ENCODE peak calls at places on chromosomes 11 and 22, in seven cellular contexts. W is adipocyte; Q is psoas muscle; S is CD8-positive, alpha-beta T cell; D is naive thymus-derived CD4-positive, alpha-beta T cell; G is IMR-90; N is transverse colon. V is an unnamed sample. For H3K27me3 and H3K36me3, the result is how much of the 10 kb centered on the place peaks cover.

GRCh38 chr11:85874265-85874664 is 19.1 kb downstream of the CCDC83 start:
- DNase-seq in W (peak), Q (no peak), S (no peak), D (no peak), G (peak), N (no peak), V (no peak)

GRCh38 chr22:23115825-23116494 is 25.8 kb downstream of the RSPH14 start:
- DNase-seq in W (no peak), Q (no peak), S (no peak), D (no peak), G (no peak), N (no peak), V (no peak)

GRCh38 chr11:107769189-107769588 is 57.3 kb upstream of the SLN start:
- DNase-seq in W (peak), Q (no peak), S (no peak), D (no peak), G (peak), N (no peak), V (no peak)

GRCh38 chr11:94674005-94674491 is 94.1 kb upstream of the AMOTL1 start:
- DNase-seq in W (no peak), Q (peak), S (no peak), D (no peak), G (no peak), N (no peak), V (peak)

GRCh38 chr11:12397953-12398352 is 20.6 kb downstream of the PARVA start:
- DNase-seq in W (peak), Q (peak), S (no peak), D (no peak), G (peak), N (peak), V (peak)

GRCh38 chr11:28697920-28698827 is 590.0 kb downstream of the METTL15 start:
- DNase-seq in W (peak), Q (peak), S (no peak), D (no peak), G (peak), N (peak), V (peak)

GRCh38 chr11:24636291-24636629 is 139.4 kb downstream of the LUZP2 start:
- DNase-seq in W (no peak), Q (no peak), S (no peak), D (no peak), G (no peak), N (no peak), V (no peak)

GRCh38 chr11:19811391-19811790 is 98.8 kb downstream of the NAV2 start:
- DNase-seq in W (no peak), Q (no peak), S (no peak), D (no peak), G (no peak), N (no peak), V (no peak)

GRCh38 chr11:33135216-33135615 is 26.1 kb downstream of the CSTF3 start:
- DNase-seq in W (peak), Q (no peak), S (no peak), D (no peak), G (peak), N (no peak), V (peak)

GRCh38 chr11:57360991-57361390 is 20.0 kb downstream of the PRG3 start:
- DNase-seq in W (no peak), Q (no peak), S (no peak), D (no peak), G (no peak), N (no peak), V (no peak)

DNA sequence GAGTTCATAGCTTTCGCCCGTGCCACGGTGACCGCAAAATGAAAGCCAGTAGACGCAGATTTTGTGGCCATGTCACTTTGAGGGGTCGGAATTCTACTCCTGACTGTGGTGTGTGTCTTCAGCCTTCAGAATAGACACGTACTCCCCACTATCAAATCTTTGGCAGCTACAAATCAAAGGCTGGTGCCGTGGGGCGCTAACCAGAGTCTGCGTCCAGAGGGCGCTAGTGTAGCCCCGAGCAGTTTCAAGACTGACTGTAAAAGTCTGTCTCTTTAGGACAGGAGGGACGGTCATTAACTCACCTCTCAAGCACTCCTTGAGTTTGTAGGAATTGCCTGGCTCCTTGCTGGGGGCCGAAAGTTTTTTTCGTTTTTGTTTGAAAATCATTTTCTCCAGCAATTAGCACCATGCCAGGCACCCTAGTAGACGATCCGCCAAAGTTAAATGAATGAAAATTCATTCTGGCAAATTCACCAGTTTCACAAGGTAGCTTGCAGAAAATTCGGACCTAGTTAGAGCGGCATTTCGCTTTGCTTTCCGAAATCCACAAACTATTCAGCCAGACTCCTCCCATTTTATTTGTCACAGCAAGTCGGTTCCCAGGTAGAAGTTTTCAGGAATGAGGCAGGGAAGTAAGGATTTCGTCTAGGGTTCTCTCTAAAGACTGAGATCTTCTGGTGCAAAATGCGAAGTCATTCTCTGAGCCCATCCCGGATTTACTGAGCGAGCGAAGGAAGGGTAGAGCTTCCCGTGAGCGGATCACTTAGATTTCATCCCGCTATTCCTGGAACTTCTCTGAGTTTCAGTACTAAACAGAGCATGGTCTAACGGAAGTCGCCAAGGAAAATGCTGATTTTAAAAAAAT is 2.8 kb upstream of the CALCA start:
- DNase-seq in W (peak), Q (no peak), S (peak), D (peak), G (peak), N (peak), V (peak)
- H3K27me3 ChIP-seq in W (half or more), Q (under half), S (under half), D (under half), G (half or more), N (half or more), V (under half)

DNA sequence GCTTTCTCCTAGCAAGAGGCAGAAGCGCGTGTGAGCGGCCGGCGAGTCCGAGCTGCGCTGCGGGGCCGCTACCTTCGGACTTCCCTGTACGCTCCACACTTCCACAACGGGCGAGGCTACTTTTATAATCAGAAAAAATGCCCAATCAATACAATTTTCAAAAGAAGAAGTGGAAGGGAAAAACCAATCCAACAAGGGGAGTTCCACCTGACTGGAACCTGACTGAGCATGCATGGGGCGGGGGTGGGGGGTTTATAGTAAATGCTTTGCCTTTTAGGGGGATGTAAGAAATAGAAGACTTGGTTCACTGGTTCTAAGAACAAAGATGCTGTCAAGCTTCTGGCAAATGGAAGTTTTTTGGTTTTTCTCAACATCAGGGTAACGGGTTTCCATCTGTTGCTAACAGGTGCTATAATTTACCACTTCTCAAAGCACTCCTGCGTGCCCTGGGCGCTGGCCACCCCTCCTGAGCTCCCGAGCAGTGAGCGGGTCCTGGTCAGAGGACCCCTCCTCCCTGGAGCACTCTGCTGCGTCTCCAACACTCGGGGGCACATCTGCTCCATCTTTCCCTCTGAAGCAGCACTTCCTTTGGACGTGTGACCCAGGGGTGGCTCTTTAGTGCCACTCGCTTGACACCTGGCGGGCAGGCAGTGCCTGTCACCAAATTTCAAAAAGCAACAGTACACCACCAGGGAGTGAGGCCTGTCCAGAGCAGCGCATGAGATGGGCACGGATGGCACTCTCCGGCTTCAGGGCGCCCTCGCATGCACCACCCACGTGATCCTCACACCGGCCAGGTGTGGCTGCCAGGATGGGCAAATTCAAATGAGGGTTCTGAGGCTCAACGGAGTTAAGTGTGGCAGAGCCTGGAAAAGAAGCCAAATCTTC is 21.6 kb upstream of the BID start:
- DNase-seq in W (no peak), Q (no peak), S (no peak), D (no peak), G (no peak), N (no peak), V (no peak)
- H3K4me3 ChIP-seq in W (no peak), Q (no peak), S (no peak), D (no peak), G (no peak), N (no peak), V (no peak)

GRCh38 chr11:130467116-130467990 is 18.9 kb downstream of the ADAMTS15 start:
- DNase-seq in W (no peak), Q (no peak), S (no peak), D (no peak), G (no peak), N (no peak), V (no peak)
- H3K36me3 ChIP-seq in W (half or more), Q (under half), S (under half), D (under half), G (half or more), N (under half), V (under half)

DNA sequence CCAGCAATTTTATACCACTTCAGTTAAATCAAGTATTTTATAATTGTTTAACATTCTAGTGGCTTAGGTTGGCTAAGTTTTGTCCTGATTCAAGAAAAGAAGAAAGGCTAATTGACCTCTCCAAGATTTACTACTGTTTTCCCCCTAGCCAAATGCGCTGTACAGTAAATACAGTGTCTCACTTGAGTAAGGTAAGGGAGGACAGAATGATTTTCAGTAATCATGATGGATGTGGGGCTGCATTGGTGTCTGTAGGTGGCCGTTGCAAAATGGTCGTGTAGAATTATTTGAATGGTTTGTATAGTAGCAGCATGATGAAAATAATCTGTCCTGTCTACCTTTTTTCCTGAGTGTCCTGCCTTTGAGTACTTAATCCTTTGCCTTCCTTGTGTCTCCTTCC is 4.6 kb downstream of the CECR2 start:
- DNase-seq in W (no peak), Q (no peak), S (no peak), D (no peak), G (no peak), N (no peak), V (no peak)
- H3K27me3 ChIP-seq in W (half or more), Q (under half), S (under half), D (under half), G (under half), N (half or more), V (under half)

DNA sequence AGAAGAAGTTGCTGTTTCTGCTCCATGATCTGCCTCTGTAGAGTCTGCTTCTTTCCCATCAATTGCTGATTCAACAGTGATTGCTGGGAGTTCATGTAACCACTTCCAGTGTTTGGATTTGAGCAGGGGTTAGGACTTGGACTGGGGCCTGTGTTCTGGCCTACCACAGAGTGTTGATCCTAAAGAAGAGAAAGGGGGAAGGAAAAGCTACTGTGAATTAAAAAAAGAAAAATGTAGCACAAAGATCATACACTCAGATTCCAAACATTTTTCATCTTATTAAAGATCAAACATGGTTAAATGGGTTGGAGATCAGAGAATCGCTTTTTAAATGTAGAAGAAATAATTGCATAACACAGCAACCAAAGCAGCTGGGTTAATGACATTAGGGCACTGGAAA is 67.6 kb upstream of the MTMR2 start:
- DNase-seq in W (peak), Q (no peak), S (no peak), D (no peak), G (peak), N (no peak), V (peak)
- H3K4me3 ChIP-seq in W (peak), Q (no peak), S (no peak), D (no peak), G (no peak), N (no peak), V (no peak)

GRCh38 chr11:63893355-63893754 is 23.6 kb downstream of the RCOR2 start:
- DNase-seq in W (no peak), Q (no peak), S (no peak), D (no peak), G (no peak), N (no peak), V (no peak)

GRCh38 chr11:63892233-63892632 is 24.7 kb downstream of the RCOR2 start:
- DNase-seq in W (peak), Q (no peak), S (no peak), D (no peak), G (peak), N (no peak), V (no peak)

GRCh38 chr11:63896071-63896470 is 20.9 kb downstream of the RCOR2 start:
- DNase-seq in W (no peak), Q (no peak), S (no peak), D (no peak), G (no peak), N (peak), V (no peak)

GRCh38 chr11:63901660-63902059 is 15.3 kb downstream of the RCOR2 start:
- DNase-seq in W (peak), Q (no peak), S (no peak), D (no peak), G (peak), N (no peak), V (no peak)

GRCh38 chr11:63897459-63898156 is 19.4 kb downstream of the RCOR2 start:
- DNase-seq in W (no peak), Q (no peak), S (no peak), D (no peak), G (no peak), N (no peak), V (no peak)
- H3K36me3 ChIP-seq in W (half or more), Q (half or more), S (half or more), D (half or more), G (half or more), N (under half), V (half or more)